ENCODE peak calls at places on chromosomes 5 and 9, in seven cellular contexts. X is WTC11, Q is uterus, J is IMR-90, C is fibroblast of mammary gland, S is lung, Z is HCT116. G is an unnamed sample.

GRCh38 chr5:78472469-78473106 is 112.2 kb downstream of the SCAMP1 start:
- DNase-seq in S (no peak), C (peak), Q (no peak), X (no peak), Z (no peak), J (no peak), G (no peak)

GRCh38 chr9:87002517-87002916 is 55.2 kb upstream of the GAS1 start:
- DNase-seq in J (no peak), Z (no peak), C (no peak), S (no peak), X (no peak), Q (no peak), G (no peak)

GRCh38 chr9:17018001-17018491 is 116.8 kb upstream of the CNTLN start:
- DNase-seq in X (no peak), S (no peak), Q (no peak), Z (no peak), J (peak), C (peak), G (no peak)

GRCh38 chr9:80885894-80886293 is 803.5 kb downstream of the TLE1 start:
- DNase-seq in Z (no peak), Q (no peak), C (peak), X (peak), S (no peak), J (no peak), G (no peak)

GRCh38 chr5:127958421-127959011 is 125.0 kb upstream of the SLC12A2 start:
- DNase-seq in J (no peak), S (no peak), Z (no peak), C (no peak), X (no peak), Q (no peak), G (no peak)

GRCh38 chr9:121751686-121752445 is 100.4 kb downstream of the DAB2IP start:
- DNase-seq in Z (no peak), X (no peak), Q (no peak), S (no peak), J (no peak), C (no peak), G (no peak)

GRCh38 chr5:113513384-113514262 is at the start of gene YTHDC2:
- DNase-seq in Q (peak), X (peak), Z (peak), J (peak), C (peak), S (peak), G (peak)

GRCh38 chr5:9477537-9477936 is 68.3 kb downstream of the SEMA5A start:
- DNase-seq in Q (no peak), S (no peak), Z (no peak), X (no peak), J (no peak), C (no peak), G (no peak)

GRCh38 chr9:17342696-17343095 is 207.9 kb downstream of the CNTLN start:
- DNase-seq in Q (no peak), S (no peak), J (no peak), X (no peak), Z (no peak), C (no peak), G (no peak)

GRCh38 chr9:120616961-120617636 is 37.1 kb upstream of the CDK5RAP2 start:
- DNase-seq in Q (no peak), C (no peak), Z (no peak), S (no peak), J (peak), X (no peak), G (no peak)

GRCh38 chr5:96997265-96997859 is 61.5 kb downstream of the LNPEP start:
- DNase-seq in Q (peak), C (peak), X (no peak), S (no peak), J (peak), Z (peak), G (peak)

GRCh38 chr5:77425998-77426659 is 66.0 kb downstream of the WDR41 start:
- DNase-seq in Z (no peak), C (peak), Q (no peak), X (no peak), S (no peak), J (no peak), G (no peak)

GRCh38 chr5:103402861-103403260 is 144.3 kb downstream of the MACIR start:
- DNase-seq in Z (no peak), J (no peak), C (no peak), Q (no peak), X (no peak), S (no peak), G (no peak)

GRCh38 chr9:77176106-77176505 is 1.2 kb upstream of the VPS13A start:
- DNase-seq in J (no peak), X (no peak), S (no peak), C (no peak), Q (no peak), Z (no peak), G (no peak)

GRCh38 chr9:32413424-32413823 is 29.0 kb downstream of the ACO1 start:
- DNase-seq in J (no peak), Q (no peak), C (peak), S (no peak), Z (no peak), X (no peak), G (no peak)

GRCh38 chr9:83274787-83275186 is 211.8 kb upstream of the RASEF start:
- DNase-seq in Z (no peak), X (no peak), S (no peak), Q (no peak), J (no peak), C (no peak), G (no peak)

GRCh38 chr5:166127766-166128565 is 2163.5 kb upstream of the WWC1 start:
- DNase-seq in Q (no peak), S (no peak), X (no peak), J (no peak), C (no peak), Z (no peak), G (no peak)

GRCh38 chr5:1193591-1193985 is 7.8 kb upstream of the SLC6A19 start:
- DNase-seq in C (no peak), S (no peak), Q (no peak), Z (no peak), X (peak), J (no peak), G (no peak)

GRCh38 chr9:118558026-118558425 is 811.2 kb downstream of the BRINP1 start:
- DNase-seq in Q (no peak), X (no peak), C (no peak), J (no peak), Z (no peak), S (no peak), G (no peak)

GRCh38 chr5:41636605-41637004 is 126.2 kb upstream of the PLCXD3 start:
- DNase-seq in X (peak), J (peak), C (peak), Q (no peak), Z (peak), S (no peak), G (peak)
- TF ChIP-seq CTCF in X (peak), J (peak), C (peak), Q (no peak), Z (peak), S (no peak), G (peak)

DNA sequence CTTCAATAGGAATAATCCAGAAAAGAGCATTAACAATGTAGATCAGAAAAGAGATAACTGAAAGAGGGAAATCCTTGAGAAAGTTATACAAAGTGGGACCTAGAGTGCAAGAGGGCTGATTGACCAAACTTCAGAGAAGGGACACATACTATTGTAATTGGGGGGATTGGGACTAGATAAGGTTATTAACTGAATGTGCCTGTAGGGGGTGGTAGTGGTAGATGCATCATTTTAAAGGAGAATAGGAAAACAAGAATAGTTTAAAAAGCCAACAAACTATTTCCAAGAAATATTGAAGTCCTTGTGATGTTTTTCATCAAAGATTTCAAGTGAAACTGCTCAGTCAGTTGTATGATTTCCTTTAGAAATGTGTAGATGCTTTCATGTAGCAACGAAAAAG is 468.5 kb downstream of the TAF11L14 start:
- DNase-seq in C (no peak), S (no peak), Q (no peak), Z (no peak), J (no peak), X (no peak), G (no peak)
- TF ChIP-seq CTCF in C (no peak), S (no peak), Q (no peak), Z (no peak), J (no peak), X (no peak), G (no peak)

GRCh38 chr5:91025449-91025848 is 357.7 kb downstream of the ARRDC3 start:
- DNase-seq in S (no peak), Q (no peak), X (no peak), Z (no peak), J (no peak), C (no peak), G (no peak)

GRCh38 chr5:91025956-91026355 is 357.2 kb downstream of the ARRDC3 start:
- DNase-seq in Z (no peak), X (no peak), S (no peak), J (no peak), Q (no peak), C (no peak), G (no peak)

GRCh38 chr5:91022518-91022917 is 360.6 kb downstream of the ARRDC3 start:
- DNase-seq in J (no peak), S (no peak), Q (no peak), X (no peak), Z (no peak), C (no peak), G (no peak)

GRCh38 chr5:91024160-91024559 is 359.0 kb downstream of the ARRDC3 start:
- DNase-seq in X (no peak), J (no peak), S (no peak), Q (no peak), C (no peak), Z (no peak), G (no peak)

GRCh38 chr5:91024727-91025126 is 358.4 kb downstream of the ARRDC3 start:
- DNase-seq in J (no peak), Z (no peak), X (no peak), Q (no peak), C (no peak), S (no peak), G (no peak)
- TF ChIP-seq CTCF in J (no peak), Z (no peak), X (no peak), Q (no peak), C (no peak), S (no peak), G (no peak)

DNA sequence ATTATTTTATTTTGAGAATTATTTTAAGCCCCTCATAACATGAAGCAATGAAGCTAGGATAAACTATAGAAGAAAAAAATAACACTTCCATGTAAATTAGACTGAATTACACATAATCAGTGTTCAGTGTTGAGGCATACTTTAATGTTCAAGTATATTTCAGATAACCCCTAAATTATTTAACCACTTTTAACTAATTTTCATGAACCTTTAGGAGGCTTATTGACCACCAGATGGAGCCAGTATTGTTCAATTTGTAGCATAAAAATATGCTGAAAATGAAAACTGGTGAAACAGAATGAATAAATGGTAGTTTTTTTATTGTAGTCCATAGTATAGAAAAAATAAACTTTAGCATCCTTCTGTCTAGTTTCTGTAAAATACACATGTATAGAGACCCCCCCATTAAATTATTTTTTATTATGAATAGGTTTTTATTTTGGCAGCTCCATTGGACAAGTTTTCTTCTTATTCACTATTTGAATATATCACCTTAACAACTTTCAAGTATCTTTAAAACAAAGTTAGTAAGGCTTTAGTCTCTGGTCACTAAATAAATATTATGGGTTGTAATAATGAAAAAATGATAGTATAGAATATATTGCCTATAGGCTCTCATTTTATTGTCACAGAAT is 190.1 kb downstream of the CWC27 start:
- DNase-seq in J (peak), X (no peak), Q (no peak), C (peak), Z (peak), S (no peak), G (no peak)
- TF ChIP-seq CTCF in J (peak), X (no peak), Q (peak), C (peak), Z (peak), S (peak), G (peak)

GRCh38 chr5:132754947-132755346 is 7.7 kb downstream of the CCNI2 start:
- DNase-seq in S (no peak), J (peak), Q (no peak), X (no peak), Z (no peak), C (peak), G (no peak)
- TF ChIP-seq CTCF in S (no peak), J (peak), Q (no peak), X (no peak), Z (peak), C (peak), G (no peak)

GRCh38 chr5:38777111-38777510 is 68.7 kb upstream of the OSMR start:
- DNase-seq in S (no peak), C (no peak), Q (no peak), X (no peak), J (no peak), Z (no peak), G (no peak)
- TF ChIP-seq CTCF in S (no peak), C (no peak), Q (no peak), X (no peak), J (no peak), Z (no peak), G (no peak)

GRCh38 chr9:99947395-99947794 is 40.9 kb downstream of the STX17 start:
- DNase-seq in S (no peak), Q (no peak), X (no peak), J (no peak), Z (no peak), C (no peak), G (no peak)
- TF ChIP-seq CTCF in S (no peak), Q (no peak), X (no peak), J (no peak), Z (no peak), C (no peak), G (peak)

GRCh38 chr9:113998529-113999255 is 79.4 kb downstream of the AMBP start:
- DNase-seq in J (peak), C (peak), Z (no peak), X (peak), Q (peak), S (peak), G (no peak)
- TF ChIP-seq CTCF in J (peak), C (peak), Z (peak), X (no peak), Q (no peak), S (no peak), G (peak)